ENCODE peak calls at places on chromosomes 13 and 19, in eight cellular contexts. T is body of pancreas, C is HCT116, Z is WERI-Rb-1, E is RWPE1, V is PC-3, F is upper lobe of right lung, H is neural crest cell. Q is an unnamed sample.

GRCh38 chr19:49591731-49592485 is 926 bp downstream of the PRR12 start:
- DNase-seq in T (peak), C (no peak), Z (peak), E (peak), V (peak), F (peak), H (peak), Q (no peak)

GRCh38 chr19:4870025-4870700 is 2.7 kb upstream of the PLIN3 start:
- DNase-seq in T (peak), C (peak), Z (peak), E (peak), V (peak), F (peak), H (no peak), Q (no peak)

GRCh38 chr19:35086455-35086854 is 29.2 kb upstream of the FXYD3 start:
- DNase-seq in T (no peak), C (no peak), Z (no peak), E (no peak), V (no peak), F (no peak), H (no peak), Q (no peak)

GRCh38 chr19:55255618-55256423 is 3.0 kb downstream of the PPP6R1 start:
- DNase-seq in T (no peak), C (no peak), Z (no peak), E (no peak), V (peak), F (no peak), H (no peak), Q (no peak)

GRCh38 chr13:44230736-44231135 is 142.9 kb upstream of the SERP2 start:
- DNase-seq in T (no peak), C (no peak), Z (no peak), E (no peak), V (peak), F (no peak), H (no peak), Q (no peak)

GRCh38 chr13:31444266-31444862 is 244.6 kb downstream of the B3GLCT start:
- DNase-seq in T (no peak), C (no peak), Z (peak), E (no peak), V (no peak), F (no peak), H (no peak), Q (no peak)

GRCh38 chr19:18377026-18377425 is 8.9 kb upstream of the GDF15 start:
- DNase-seq in T (peak), C (no peak), Z (no peak), E (no peak), V (peak), F (no peak), H (no peak), Q (no peak)

GRCh38 chr13:84208251-84208650 is 326.0 kb upstream of the SLITRK1 start:
- DNase-seq in T (no peak), C (no peak), Z (no peak), E (no peak), V (no peak), F (no peak), H (no peak), Q (no peak)

GRCh38 chr13:98495627-98496238 is 81.2 kb downstream of the STK24 start:
- DNase-seq in T (no peak), C (no peak), Z (no peak), E (no peak), V (no peak), F (no peak), H (no peak), Q (no peak)

GRCh38 chr19:29593869-29594268 is 12.2 kb upstream of the POP4 start:
- DNase-seq in T (no peak), C (no peak), Z (no peak), E (no peak), V (no peak), F (no peak), H (no peak), Q (no peak)

GRCh38 chr19:41784337-41785239 is 11.8 kb upstream of the CEACAM3 start:
- DNase-seq in T (no peak), C (no peak), Z (no peak), E (no peak), V (no peak), F (no peak), H (no peak), Q (no peak)

GRCh38 chr19:18760440-18761383 is 30.4 kb downstream of the COMP start:
- DNase-seq in T (no peak), C (no peak), Z (no peak), E (no peak), V (no peak), F (no peak), H (no peak), Q (no peak)

GRCh38 chr13:25186187-25186586 is 14.1 kb upstream of the AMER2 start:
- DNase-seq in T (no peak), C (no peak), Z (no peak), E (no peak), V (no peak), F (no peak), H (no peak), Q (no peak)

GRCh38 chr13:52998290-52998876 is 30.2 kb upstream of the OLFM4 start:
- DNase-seq in T (no peak), C (no peak), Z (no peak), E (no peak), V (no peak), F (no peak), H (no peak), Q (no peak)

GRCh38 chr13:107568181-107568580 is 647.2 kb downstream of the LIG4 start:
- DNase-seq in T (no peak), C (no peak), Z (no peak), E (no peak), V (no peak), F (no peak), H (no peak), Q (no peak)

GRCh38 chr13:79548886-79549285 is 67.9 kb downstream of the NDFIP2 start:
- DNase-seq in T (no peak), C (no peak), Z (no peak), E (no peak), V (peak), F (no peak), H (no peak), Q (no peak)

GRCh38 chr13:29594710-29595379 is 643 bp downstream of the SLC7A1 start:
- DNase-seq in T (peak), C (no peak), Z (peak), E (peak), V (peak), F (peak), H (peak), Q (no peak)

GRCh38 chr13:100175078-100175802 is 86.3 kb downstream of the PCCA start:
- DNase-seq in T (no peak), C (no peak), Z (no peak), E (no peak), V (no peak), F (no peak), H (no peak), Q (no peak)

GRCh38 chr13:42796747-42797356 is 15.5 kb downstream of the FAM216B start:
- DNase-seq in T (no peak), C (no peak), Z (no peak), E (no peak), V (no peak), F (no peak), H (no peak), Q (no peak)

GRCh38 chr19:14467391-14467790 is 7.8 kb downstream of the PTGER1 start:
- DNase-seq in T (no peak), C (no peak), Z (no peak), E (no peak), V (no peak), F (no peak), H (no peak), Q (no peak)

GRCh38 chr19:8494158-8494557 is 8.3 kb downstream of the PRAM1 start:
- DNase-seq in T (no peak), C (no peak), Z (no peak), E (no peak), V (no peak), F (no peak), H (no peak), Q (no peak)

GRCh38 chr13:94079876-94080275 is 399.6 kb downstream of the DCT start:
- DNase-seq in T (no peak), C (no peak), Z (no peak), E (no peak), V (no peak), F (no peak), H (no peak), Q (no peak)

GRCh38 chr13:51687928-51688714 is 103.9 kb downstream of the WDFY2 start:
- DNase-seq in T (no peak), C (no peak), Z (no peak), E (no peak), V (no peak), F (no peak), H (no peak), Q (no peak)

GRCh38 chr13:50158385-50159165 is 143.3 kb downstream of the KCNRG start:
- DNase-seq in T (no peak), C (no peak), Z (no peak), E (no peak), V (no peak), F (no peak), H (no peak), Q (no peak)

GRCh38 chr13:102631198-102631597 is 34.4 kb downstream of the TPP2 start:
- DNase-seq in T (no peak), C (no peak), Z (no peak), E (no peak), V (no peak), F (no peak), H (no peak), Q (no peak)
- TF ChIP-seq CTCF in T (no peak), C (no peak), Z (no peak), E (no peak), V (no peak), F (no peak), H (no peak), Q (no peak)

GRCh38 chr19:31613683-31614219 is 264.5 kb upstream of the TSHZ3 start:
- DNase-seq in T (peak), C (no peak), Z (no peak), E (no peak), V (no peak), F (no peak), H (no peak), Q (no peak)

GRCh38 chr19:31610036-31610435 is 260.8 kb upstream of the TSHZ3 start:
- DNase-seq in T (no peak), C (no peak), Z (no peak), E (no peak), V (no peak), F (no peak), H (no peak), Q (no peak)

GRCh38 chr19:31611348-31611877 is 262.2 kb upstream of the TSHZ3 start:
- DNase-seq in T (no peak), C (no peak), Z (no peak), E (no peak), V (no peak), F (no peak), H (no peak), Q (no peak)

GRCh38 chr19:31612873-31613272 is 263.6 kb upstream of the TSHZ3 start:
- DNase-seq in T (no peak), C (no peak), Z (no peak), E (no peak), V (no peak), F (no peak), H (no peak), Q (no peak)

GRCh38 chr19:31616031-31616430 is 266.8 kb upstream of the TSHZ3 start:
- DNase-seq in T (no peak), C (no peak), Z (no peak), E (no peak), V (no peak), F (no peak), H (no peak), Q (no peak)
- TF ChIP-seq CTCF in T (no peak), C (no peak), Z (no peak), E (no peak), V (no peak), F (no peak), H (no peak), Q (no peak)

GRCh38 chr19:52991484-52991883 is 22.2 kb upstream of the ERVV-1 start:
- DNase-seq in T (no peak), C (no peak), Z (no peak), E (peak), V (peak), F (no peak), H (no peak), Q (no peak)

GRCh38 chr19:52995711-52996110 is 18.0 kb upstream of the ERVV-1 start:
- DNase-seq in T (no peak), C (no peak), Z (no peak), E (no peak), V (no peak), F (no peak), H (no peak), Q (no peak)

GRCh38 chr19:52992109-52993004 is 21.4 kb upstream of the ERVV-1 start:
- DNase-seq in T (peak), C (no peak), Z (peak), E (no peak), V (no peak), F (peak), H (no peak), Q (no peak)

GRCh38 chr19:52991021-52991420 is 22.7 kb upstream of the ERVV-1 start:
- DNase-seq in T (no peak), C (no peak), Z (no peak), E (peak), V (no peak), F (no peak), H (no peak), Q (no peak)

GRCh38 chr19:52993342-52994178 is 20.2 kb upstream of the ERVV-1 start:
- DNase-seq in T (peak), C (peak), Z (peak), E (peak), V (peak), F (peak), H (peak), Q (no peak)
- TF ChIP-seq CTCF in T (peak), C (no peak), Z (peak), E (no peak), V (no peak), F (peak), H (peak), Q (peak)

GRCh38 chr13:113539822-113540221 is 44.7 kb upstream of the TFDP1 start:
- DNase-seq in T (no peak), C (no peak), Z (no peak), E (no peak), V (no peak), F (peak), H (no peak), Q (peak)

GRCh38 chr13:113538689-113539058 is 45.9 kb upstream of the TFDP1 start:
- DNase-seq in T (peak), C (no peak), Z (no peak), E (no peak), V (peak), F (peak), H (no peak), Q (peak)

GRCh38 chr13:113539176-113539575 is 45.4 kb upstream of the TFDP1 start:
- DNase-seq in T (no peak), C (no peak), Z (no peak), E (no peak), V (no peak), F (peak), H (no peak), Q (peak)

GRCh38 chr13:113542751-113543424 is 41.7 kb upstream of the TFDP1 start:
- DNase-seq in T (peak), C (no peak), Z (no peak), E (no peak), V (no peak), F (no peak), H (no peak), Q (peak)

GRCh38 chr13:113540523-113540922 is 44.0 kb upstream of the TFDP1 start:
- DNase-seq in T (no peak), C (no peak), Z (no peak), E (no peak), V (no peak), F (no peak), H (no peak), Q (peak)
- TF ChIP-seq CTCF in T (no peak), C (no peak), Z (no peak), E (no peak), V (no peak), F (no peak), H (no peak), Q (no peak)

GRCh38 chr13:45879666-45880065 is 28.1 kb upstream of the SIAH3 start:
- DNase-seq in T (no peak), C (peak), Z (peak), E (peak), V (peak), F (no peak), H (no peak), Q (no peak)
- TF ChIP-seq CTCF in T (no peak), C (peak), Z (peak), E (peak), V (peak), F (no peak), H (peak), Q (peak)

GRCh38 chr13:78241278-78241919 is 322.8 kb upstream of the EDNRB start:
- DNase-seq in T (peak), C (no peak), Z (peak), E (peak), V (peak), F (peak), H (peak), Q (no peak)
- TF ChIP-seq CTCF in T (no peak), C (no peak), Z (peak), E (peak), V (peak), F (peak), H (peak), Q (peak)